ENCODE peak calls at places on chromosomes 6 and 20, in six cellular contexts. N is heart left ventricle, M is ELR, T is D341Med, R is NCI-H2029 treated with DMSO at 0.1 percent for 48 hours, G is GM12878. P is an unnamed sample.

GRCh38 chr6:19831358-19831757 is 5.8 kb upstream of the ID4 start:
- DNase-seq in N (no peak), M (no peak), T (no peak), R (no peak), G (no peak), P (no peak)

GRCh38 chr6:14743465-14744211 is 502.2 kb upstream of the JARID2 start:
- DNase-seq in N (no peak), M (peak), T (no peak), R (no peak), G (no peak), P (no peak)

GRCh38 chr20:58652606-58653303 is 1.7 kb downstream of the STX16 start:
- DNase-seq in N (no peak), M (peak), T (no peak), R (no peak), G (no peak), P (no peak)

GRCh38 chr6:31397901-31398300 is 5.5 kb upstream of the MICA start:
- DNase-seq in N (no peak), M (no peak), T (no peak), R (no peak), G (no peak), P (no peak)

GRCh38 chr6:149938571-149939462 is 3.0 kb upstream of the ULBP2 start:
- DNase-seq in N (peak), M (peak), T (peak), R (no peak), G (peak), P (no peak)

GRCh38 chr20:10673176-10673830 is 496 bp downstream of the JAG1 start:
- DNase-seq in N (peak), M (peak), T (peak), R (peak), G (no peak), P (no peak)

GRCh38 chr6:126067080-126067479 is 80.7 kb downstream of the TRMT11 start:
- DNase-seq in N (no peak), M (no peak), T (no peak), R (no peak), G (no peak), P (no peak)

GRCh38 chr6:36195471-36196048 is 984 bp upstream of the BRPF3 start:
- DNase-seq in N (no peak), M (peak), T (no peak), R (no peak), G (no peak), P (no peak)

GRCh38 chr6:3977875-3978711 is 100.8 kb downstream of the FAM217A start:
- DNase-seq in N (no peak), M (peak), T (peak), R (no peak), G (peak), P (peak)

GRCh38 chr6:48110436-48111142 is 408 bp downstream of the PTCHD4 start:
- DNase-seq in N (no peak), M (no peak), T (no peak), R (no peak), G (no peak), P (no peak)

GRCh38 chr20:10308652-10309051 is 90.0 kb downstream of the SNAP25 start:
- DNase-seq in N (no peak), M (no peak), T (no peak), R (no peak), G (no peak), P (no peak)

GRCh38 chr6:73203098-73203497 is 22.2 kb downstream of the KHDC1L start:
- DNase-seq in N (no peak), M (peak), T (no peak), R (no peak), G (no peak), P (no peak)

GRCh38 chr20:914727-915498 is 1.2 kb downstream of the ANGPT4 start:
- DNase-seq in N (no peak), M (no peak), T (no peak), R (no peak), G (no peak), P (no peak)

GRCh38 chr6:129475477-129476247 is 234.3 kb downstream of the ARHGAP18 start:
- DNase-seq in N (no peak), M (no peak), T (no peak), R (no peak), G (no peak), P (peak)

GRCh38 chr20:57403216-57403615 is 12.0 kb downstream of the RBM38 start:
- DNase-seq in N (no peak), M (no peak), T (no peak), R (no peak), G (no peak), P (no peak)

GRCh38 chr6:149717255-149717587 is 680 bp downstream of the LATS1 start:
- DNase-seq in N (no peak), M (no peak), T (no peak), R (peak), G (no peak), P (no peak)

GRCh38 chr20:364905-365794 is 15.4 kb upstream of the TRIB3 start:
- DNase-seq in N (no peak), M (peak), T (no peak), R (no peak), G (no peak), P (no peak)

GRCh38 chr20:4470375-4470774 is 251.3 kb upstream of the PRND start:
- DNase-seq in N (no peak), M (peak), T (no peak), R (peak), G (no peak), P (no peak)